ENCODE peak calls at places on chromosomes 2 and 18, in five cellular contexts. X, K, M, P and Q are unnamed samples.

GRCh38 chr2:8876628-8877027 is 39.2 kb upstream of the KIDINS220 start:
- DNase-seq in K (no peak), M (no peak), P (no peak), X (no peak), Q (no peak)

GRCh38 chr2:217943379-217944321 is 59.1 kb downstream of the TNS1 start:
- DNase-seq in M (peak; percentile 77), P (peak; percentile 19), X (peak; percentile 48), K (no peak), Q (no peak)

GRCh38 chr18:79932907-79933306 is 18.5 kb downstream of the SLC66A2 start:
- DNase-seq in K (no peak), X (no peak), P (no peak), M (no peak), Q (no peak)

GRCh38 chr2:237165405-237166276 is 80.0 kb downstream of the COPS8 start:
- DNase-seq in X (no peak), P (no peak), K (no peak), M (peak; percentile 75), Q (no peak)

GRCh38 chr2:65053199-65053598 is 3.0 kb upstream of the CEP68 start:
- DNase-seq in K (no peak), P (peak; percentile 75), M (no peak), X (no peak), Q (no peak)

GRCh38 chr2:215712850-215713230 is 277.0 kb upstream of the FN1 start:
- DNase-seq in M (peak; percentile 41), K (no peak), P (no peak), X (peak; percentile 48), Q (no peak)

GRCh38 chr2:66547113-66547512 is 112.2 kb downstream of the MEIS1 start:
- DNase-seq in X (no peak), K (no peak), P (no peak), M (no peak), Q (no peak)

GRCh38 chr2:197932374-197932773 is 128.0 kb downstream of the PLCL1 start:
- DNase-seq in K (no peak), X (no peak), P (no peak), M (no peak), Q (no peak)

GRCh38 chr2:181915096-181915495 is 23.6 kb downstream of the ITPRID2 start:
- DNase-seq in X (no peak), P (no peak), K (no peak), M (no peak), Q (no peak)

GRCh38 chr2:19797871-19798270 is 103.9 kb downstream of the TTC32 start:
- DNase-seq in M (peak; percentile 60), P (no peak), K (no peak), X (no peak), Q (no peak)

GRCh38 chr2:193847140-193847539 is 1652.4 kb upstream of the TMEFF2 start:
- DNase-seq in X (peak; percentile 66), K (no peak), P (no peak), M (peak; percentile 54), Q (no peak)

GRCh38 chr2:41475959-41476358 is 571.9 kb upstream of the PKDCC start:
- DNase-seq in X (no peak), M (no peak), K (no peak), P (no peak), Q (no peak)

GRCh38 chr18:50879302-50880107 is 587 bp downstream of the ME2 start:
- DNase-seq in M (peak; percentile 65), K (no peak), P (peak; percentile 39), X (peak; percentile 60), Q (no peak)

GRCh38 chr2:103898561-103898960 is 955.4 kb upstream of the POU3F3 start:
- DNase-seq in X (no peak), P (no peak), M (no peak), K (no peak), Q (no peak)

GRCh38 chr2:219457784-219458369 is 23.2 kb downstream of the SPEG start:
- DNase-seq in M (peak; percentile 57), X (no peak), P (peak; percentile 67), K (no peak), Q (no peak)

GRCh38 chr2:171741189-171741588 is 53.9 kb downstream of the DYNC1I2 start:
- DNase-seq in X (peak; percentile 58), K (no peak), M (peak; percentile 36), P (no peak), Q (no peak)

GRCh38 chr2:108632748-108633147 is 86.5 kb upstream of the RANBP2 start:
- DNase-seq in M (no peak), X (no peak), K (no peak), P (no peak), Q (no peak)

GRCh38 chr2:227436436-227436835 is 35.5 kb upstream of the AGFG1 start:
- DNase-seq in M (no peak), K (no peak), P (no peak), X (no peak), Q (no peak)

GRCh38 chr18:12843420-12844346 is 40.4 kb downstream of the PTPN2 start:
- DNase-seq in P (no peak), M (no peak), X (no peak), K (no peak), Q (no peak)

DNA sequence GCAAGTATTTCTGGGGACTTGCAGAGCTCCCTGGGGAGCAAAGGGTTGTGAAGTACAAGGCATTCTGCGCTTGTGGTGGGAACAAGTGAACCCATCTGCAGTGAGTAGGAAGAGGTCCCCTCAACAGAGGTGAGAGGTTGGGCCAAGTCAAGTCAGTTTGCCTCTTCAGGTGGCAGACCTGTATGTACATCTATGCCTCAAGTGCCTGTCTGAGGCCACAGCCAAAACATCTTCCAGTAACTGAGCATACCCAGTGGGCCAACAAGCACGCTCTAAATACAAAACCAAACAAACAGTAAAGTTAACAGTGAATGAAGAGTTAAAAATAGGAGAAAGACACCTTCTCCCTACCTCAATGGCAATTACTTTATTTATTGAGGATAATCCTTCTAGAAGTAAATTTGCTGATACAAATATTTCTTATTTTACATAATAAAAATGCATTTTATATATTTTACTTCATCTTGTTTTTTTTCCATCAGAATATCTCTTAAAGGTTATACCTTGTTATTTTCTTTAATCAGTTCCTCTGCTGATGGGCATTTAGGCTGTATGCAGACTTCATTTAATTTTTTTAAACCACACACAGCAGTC is 2.5 kb downstream of the GYPC start:
- DNase-seq in P (no peak), M (no peak), K (no peak), X (no peak), Q (no peak)
- TF ChIP-seq CTCF in P (no peak), M (no peak), K (no peak), X (no peak), Q (no peak)

DNA sequence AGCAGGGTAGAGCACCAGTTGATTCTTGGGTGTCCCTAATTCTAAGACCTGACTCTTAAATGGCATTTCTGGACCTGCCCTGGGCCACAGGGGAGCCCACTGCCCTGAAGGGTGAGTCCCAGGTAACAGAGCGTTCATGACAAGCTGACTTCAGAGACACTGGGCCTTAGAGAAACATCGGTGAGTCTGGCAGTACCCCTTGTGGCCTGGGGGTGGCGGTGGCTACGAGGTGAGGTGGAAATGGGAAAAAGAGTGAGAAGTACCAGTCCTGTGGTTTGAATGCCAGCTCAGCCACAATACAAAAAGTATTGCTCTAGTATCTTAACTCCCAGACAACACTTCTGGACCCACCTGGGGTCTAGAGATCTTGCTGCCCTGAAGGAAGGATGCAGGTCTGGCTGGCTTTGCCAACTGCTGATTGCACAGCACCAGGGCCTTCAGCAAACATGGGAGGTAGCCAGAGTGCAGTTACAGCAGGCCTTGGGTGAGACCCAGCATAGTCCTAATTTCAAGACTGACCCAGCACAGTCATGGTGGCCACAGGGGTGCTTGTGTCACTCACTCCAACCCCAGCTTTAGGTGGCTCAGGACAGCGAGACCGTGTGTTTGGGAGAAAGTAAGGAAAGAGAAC is 44.5 kb downstream of the USP34 start:
- DNase-seq in K (no peak), X (no peak), P (peak; percentile 85), M (peak; percentile 58), Q (peak; percentile 71)
- TF ChIP-seq CTCF in K (no peak), X (peak; percentile 56), P (peak; percentile 75), M (peak; percentile 37), Q (peak; percentile 74)

GRCh38 chr18:22324191-22325131 is 93.3 kb downstream of the CTAGE1 start:
- DNase-seq in K (no peak), P (peak; percentile 17), X (peak; percentile 44), M (peak; percentile 38), Q (no peak)
- TF ChIP-seq CTCF in K (no peak), P (no peak), X (peak; percentile 21), M (peak; percentile 25), Q (no peak)

GRCh38 chr2:15943914-15944313 is 3.6 kb downstream of the MYCN start:
- DNase-seq in M (no peak), P (no peak), K (no peak), X (no peak), Q (no peak)

GRCh38 chr2:15941970-15942710 is 1.8 kb downstream of the MYCN start:
- DNase-seq in X (no peak), P (peak; percentile 22), M (peak; percentile 12), K (no peak), Q (no peak)

GRCh38 chr2:15942711-15943345 is 2.5 kb downstream of the MYCN start:
- DNase-seq in M (no peak), P (no peak), K (no peak), X (no peak), Q (no peak)

GRCh38 chr2:15944325-15945017 is 4.1 kb downstream of the MYCN start:
- DNase-seq in M (no peak), K (no peak), X (no peak), P (no peak), Q (no peak)

DNA sequence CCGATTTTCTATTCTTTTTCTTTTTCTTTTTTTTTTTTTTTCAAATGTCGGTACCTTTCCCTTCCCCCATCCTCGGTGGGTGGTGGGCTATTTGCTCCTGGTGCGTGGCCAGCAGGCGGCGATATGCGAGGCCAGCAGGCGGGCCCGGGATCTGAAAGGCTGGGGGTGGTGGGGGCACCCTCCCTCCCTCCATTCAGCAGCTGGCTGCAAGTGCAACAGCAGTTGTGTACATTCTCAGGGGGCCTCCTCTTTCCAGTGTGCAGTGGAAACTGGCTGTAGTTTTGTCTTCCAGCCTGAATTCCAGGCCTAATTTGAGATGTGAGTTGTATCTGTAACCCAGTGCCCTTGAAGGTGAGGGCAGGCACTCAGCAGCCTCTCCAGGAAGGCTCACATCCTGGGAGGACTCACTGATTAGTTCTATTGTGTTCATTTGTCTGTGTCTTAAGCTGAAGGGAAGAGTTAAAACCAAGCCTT is 3.1 kb downstream of the MYCN start:
- DNase-seq in M (no peak), K (no peak), X (no peak), P (peak; percentile 38), Q (no peak)
- TF ChIP-seq CTCF in M (no peak), K (no peak), X (no peak), P (no peak), Q (no peak)

DNA sequence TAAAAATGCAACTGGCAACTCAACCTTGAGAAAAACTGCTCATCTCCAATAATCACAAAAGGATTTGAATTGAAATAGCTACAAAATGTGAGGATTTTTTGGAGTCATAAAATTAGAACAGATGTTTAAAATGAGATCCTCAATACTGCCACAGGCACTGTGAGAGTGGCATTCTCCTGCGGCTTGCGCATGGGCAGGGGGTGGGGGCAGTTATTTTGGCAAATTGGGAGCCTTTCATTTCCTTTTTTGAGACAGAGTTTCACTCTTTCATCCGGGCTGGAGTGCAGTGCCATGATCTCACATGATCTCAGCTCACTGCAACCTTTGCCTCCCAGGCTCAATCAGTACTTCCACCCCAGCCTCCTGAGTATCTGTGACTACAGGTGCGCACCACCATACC is 42.4 kb downstream of the POMC start:
- DNase-seq in X (no peak), P (no peak), K (no peak), M (no peak), Q (no peak)
- TF ChIP-seq CTCF in X (no peak), P (no peak), K (no peak), M (no peak), Q (no peak)